ENCODE peak calls at places on chromosomes 3 and 15, in eight cellular contexts. One of them, this sample, is unnamed.

GRCh38 chr15:58369261-58369699 is 62.5 kb upstream of the LIPC start:
- DNase-seq in colonic mucosa: no peak
- DNase-seq in stomach: no peak
- DNase-seq in K562: no peak
- DNase-seq in left ventricle myocardium inferior: no peak
- DNase-seq in heart left ventricle: no peak
- DNase-seq in psoas muscle: no peak
- DNase-seq in HCT116: no peak
- DNase-seq in this sample: no peak

GRCh38 chr15:63610209-63610841 is 13.1 kb downstream of the FBXL22 start:
- DNase-seq in colonic mucosa: peak; percentile 83
- DNase-seq in stomach: peak; percentile 67
- DNase-seq in K562: peak; percentile 78
- DNase-seq in left ventricle myocardium inferior: peak; percentile 40
- DNase-seq in heart left ventricle: peak; percentile 58
- DNase-seq in psoas muscle: peak; percentile 74
- DNase-seq in HCT116: peak; percentile 69
- DNase-seq in this sample: peak; percentile 77

GRCh38 chr3:178385280-178385952 is 150.8 kb upstream of the KCNMB2 start:
- DNase-seq in colonic mucosa: peak; percentile 34
- DNase-seq in stomach: no peak
- DNase-seq in K562: peak; percentile 36
- DNase-seq in left ventricle myocardium inferior: no peak
- DNase-seq in heart left ventricle: no peak
- DNase-seq in psoas muscle: no peak
- DNase-seq in HCT116: peak; percentile 3
- DNase-seq in this sample: peak; percentile 42

GRCh38 chr3:134322286-134322685 is 52.0 kb downstream of the AMOTL2 start:
- DNase-seq in colonic mucosa: no peak
- DNase-seq in stomach: no peak
- DNase-seq in K562: no peak
- DNase-seq in left ventricle myocardium inferior: no peak
- DNase-seq in heart left ventricle: no peak
- DNase-seq in psoas muscle: no peak
- DNase-seq in HCT116: no peak
- DNase-seq in this sample: no peak

GRCh38 chr15:79431636-79432344 is at the start of gene MINAR1:
- DNase-seq in colonic mucosa: no peak
- DNase-seq in stomach: no peak
- DNase-seq in K562: no peak
- DNase-seq in left ventricle myocardium inferior: no peak
- DNase-seq in heart left ventricle: peak; percentile 35
- DNase-seq in psoas muscle: no peak
- DNase-seq in HCT116: no peak
- DNase-seq in this sample: peak; percentile 80

GRCh38 chr15:100713163-100713867 is 110.9 kb downstream of the ASB7 start:
- DNase-seq in colonic mucosa: no peak
- DNase-seq in stomach: no peak
- DNase-seq in K562: no peak
- DNase-seq in left ventricle myocardium inferior: no peak
- DNase-seq in heart left ventricle: no peak
- DNase-seq in psoas muscle: no peak
- DNase-seq in HCT116: peak; percentile 93
- DNase-seq in this sample: no peak

GRCh38 chr3:57518276-57518914 is 25.7 kb downstream of the DNAH12 start:
- DNase-seq in colonic mucosa: no peak
- DNase-seq in stomach: no peak
- DNase-seq in K562: no peak
- DNase-seq in left ventricle myocardium inferior: no peak
- DNase-seq in heart left ventricle: no peak
- DNase-seq in psoas muscle: no peak
- DNase-seq in HCT116: peak; percentile 1
- DNase-seq in this sample: no peak

GRCh38 chr3:67389176-67389575 is 265.2 kb downstream of the SUCLG2 start:
- DNase-seq in colonic mucosa: no peak
- DNase-seq in stomach: no peak
- DNase-seq in K562: no peak
- DNase-seq in left ventricle myocardium inferior: no peak
- DNase-seq in heart left ventricle: no peak
- DNase-seq in psoas muscle: no peak
- DNase-seq in HCT116: no peak
- DNase-seq in this sample: no peak

GRCh38 chr15:92142242-92143232 is 251.1 kb upstream of the ST8SIA2 start:
- DNase-seq in colonic mucosa: no peak
- DNase-seq in stomach: no peak
- DNase-seq in K562: no peak
- DNase-seq in left ventricle myocardium inferior: peak; percentile 40
- DNase-seq in heart left ventricle: peak; percentile 39
- DNase-seq in psoas muscle: no peak
- DNase-seq in HCT116: no peak
- DNase-seq in this sample: no peak

GRCh38 chr3:71010731-71011455 is 572.6 kb downstream of the FOXP1 start:
- DNase-seq in colonic mucosa: no peak
- DNase-seq in stomach: no peak
- DNase-seq in K562: peak; percentile 18
- DNase-seq in left ventricle myocardium inferior: no peak
- DNase-seq in heart left ventricle: no peak
- DNase-seq in psoas muscle: no peak
- DNase-seq in HCT116: no peak
- DNase-seq in this sample: no peak

GRCh38 chr15:77018796-77019475 is 24.0 kb downstream of the PSTPIP1 start:
- DNase-seq in colonic mucosa: no peak
- DNase-seq in stomach: no peak
- DNase-seq in K562: no peak
- DNase-seq in left ventricle myocardium inferior: no peak
- DNase-seq in heart left ventricle: peak; percentile 20
- DNase-seq in psoas muscle: peak; percentile 55
- DNase-seq in HCT116: no peak
- DNase-seq in this sample: peak; percentile 2

GRCh38 chr3:165451671-165452070 is 255.5 kb upstream of the SLITRK3 start:
- DNase-seq in colonic mucosa: no peak
- DNase-seq in stomach: no peak
- DNase-seq in K562: no peak
- DNase-seq in left ventricle myocardium inferior: no peak
- DNase-seq in heart left ventricle: no peak
- DNase-seq in psoas muscle: no peak
- DNase-seq in HCT116: no peak
- DNase-seq in this sample: peak; percentile 15

GRCh38 chr3:131403216-131403895 is 21.8 kb downstream of the NUDT16 start:
- DNase-seq in colonic mucosa: no peak
- DNase-seq in stomach: no peak
- DNase-seq in K562: no peak
- DNase-seq in left ventricle myocardium inferior: no peak
- DNase-seq in heart left ventricle: no peak
- DNase-seq in psoas muscle: no peak
- DNase-seq in HCT116: no peak
- DNase-seq in this sample: no peak
- H3K4me1 ChIP-seq in colonic mucosa: no peaks in the 10 kb centered on the region
- H3K4me1 ChIP-seq in stomach: no peaks in the 10 kb centered on the region
- H3K4me1 ChIP-seq in K562: no peaks in the 10 kb centered on the region
- H3K4me1 ChIP-seq in left ventricle myocardium inferior: peaks cover 9% of the 10 kb centered on the region
- H3K4me1 ChIP-seq in heart left ventricle: peaks cover 4% of the 10 kb centered on the region
- H3K4me1 ChIP-seq in psoas muscle: no peaks in the 10 kb centered on the region
- H3K4me1 ChIP-seq in HCT116: no peaks in the 10 kb centered on the region
- H3K4me1 ChIP-seq in this sample: no peaks in the 10 kb centered on the region

DNA sequence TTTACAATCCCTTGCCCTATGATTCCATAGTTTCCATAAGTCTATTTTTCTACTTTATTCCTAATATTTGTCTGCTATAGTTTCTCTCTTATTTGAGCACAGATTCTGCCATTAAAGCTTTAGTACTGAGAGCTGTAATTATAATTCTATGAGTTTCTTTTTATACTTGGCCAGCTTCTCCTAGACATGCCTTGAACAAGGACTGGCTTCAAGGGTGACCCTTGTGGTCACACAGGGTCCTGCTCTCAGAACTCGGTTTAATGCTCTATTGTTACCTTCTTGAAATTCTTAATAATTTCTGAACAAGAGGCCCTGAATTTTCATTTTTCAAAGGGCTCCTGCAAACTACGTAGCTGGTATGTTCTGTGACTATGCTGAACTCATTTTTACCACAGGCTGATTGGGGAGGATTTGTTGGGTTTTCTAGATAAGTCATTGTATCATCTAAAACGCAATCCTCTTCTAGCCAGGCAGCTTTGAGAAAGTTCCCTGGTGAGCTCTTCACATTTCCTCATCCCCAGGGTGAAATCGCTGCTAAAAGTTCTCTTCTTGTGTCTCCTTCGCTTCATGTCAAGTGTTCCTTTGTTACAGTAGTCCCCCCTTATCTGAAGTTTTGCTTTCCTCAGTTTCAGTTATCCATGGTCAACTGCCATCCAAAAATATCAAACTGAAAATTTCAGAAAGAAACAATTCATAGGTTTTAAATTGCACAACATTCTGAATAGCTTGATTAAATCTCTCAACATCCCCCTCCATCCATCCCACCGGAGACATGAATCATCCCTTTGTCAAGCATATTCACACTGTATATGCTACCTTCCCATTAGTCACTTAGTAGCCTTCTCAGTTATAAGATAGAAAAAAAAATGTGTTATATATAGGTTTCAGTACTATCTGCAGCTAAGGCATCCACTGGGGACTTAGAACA is 12.6 kb upstream of the PLCL2 start:
- DNase-seq in colonic mucosa: no peak
- DNase-seq in stomach: no peak
- DNase-seq in K562: no peak
- DNase-seq in left ventricle myocardium inferior: no peak
- DNase-seq in heart left ventricle: no peak
- DNase-seq in psoas muscle: no peak
- DNase-seq in HCT116: no peak
- DNase-seq in this sample: no peak
- TF ChIP-seq CTCF in colonic mucosa: no peak
- TF ChIP-seq CTCF in stomach: no peak
- TF ChIP-seq CTCF in K562: no peak
- TF ChIP-seq CTCF in left ventricle myocardium inferior: peak; percentile 13
- TF ChIP-seq CTCF in heart left ventricle: no peak
- TF ChIP-seq CTCF in psoas muscle: peak; percentile 11
- TF ChIP-seq CTCF in HCT116: no peak
- TF ChIP-seq CTCF in this sample: no peak

DNA sequence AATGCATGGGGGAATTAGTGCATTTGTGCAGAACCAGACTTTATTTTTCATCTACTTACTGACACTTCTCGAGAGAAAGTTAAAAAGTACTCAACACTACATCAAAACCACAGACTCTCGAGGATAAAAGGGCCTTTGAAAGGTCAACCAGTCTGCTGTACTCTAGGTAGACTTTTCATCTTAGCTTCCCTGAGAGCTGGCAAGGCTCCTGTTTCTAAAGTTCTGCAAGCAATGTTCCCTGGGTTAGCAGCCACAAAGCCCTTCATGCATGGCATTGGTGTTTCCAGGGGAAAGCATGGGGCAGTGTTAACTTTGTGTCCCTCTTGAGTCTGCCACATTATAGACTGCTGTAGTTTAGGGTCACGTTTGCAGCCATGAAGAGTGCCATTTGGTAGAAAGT is 106.4 kb upstream of the PFN2 start:
- DNase-seq in colonic mucosa: no peak
- DNase-seq in stomach: no peak
- DNase-seq in K562: no peak
- DNase-seq in left ventricle myocardium inferior: no peak
- DNase-seq in heart left ventricle: no peak
- DNase-seq in psoas muscle: no peak
- DNase-seq in HCT116: no peak
- DNase-seq in this sample: no peak
- H3K4me3 ChIP-seq in colonic mucosa: no peak overlapping the region
- H3K4me3 ChIP-seq in stomach: no peak overlapping the region
- H3K4me3 ChIP-seq in K562: no peak overlapping the region
- H3K4me3 ChIP-seq in left ventricle myocardium inferior: no peak overlapping the region
- H3K4me3 ChIP-seq in heart left ventricle: no peak overlapping the region
- H3K4me3 ChIP-seq in psoas muscle: no peak overlapping the region
- H3K4me3 ChIP-seq in HCT116: no peak overlapping the region
- H3K4me3 ChIP-seq in this sample: no peak overlapping the region

GRCh38 chr3:126995926-126996512 is 13.1 kb downstream of the PLXNA1 start:
- DNase-seq in colonic mucosa: no peak
- DNase-seq in stomach: no peak
- DNase-seq in K562: no peak
- DNase-seq in left ventricle myocardium inferior: no peak
- DNase-seq in heart left ventricle: no peak
- DNase-seq in psoas muscle: no peak
- DNase-seq in HCT116: no peak
- DNase-seq in this sample: no peak

GRCh38 chr3:126998320-126998719 is 15.4 kb downstream of the PLXNA1 start:
- DNase-seq in colonic mucosa: no peak
- DNase-seq in stomach: no peak
- DNase-seq in K562: no peak
- DNase-seq in left ventricle myocardium inferior: no peak
- DNase-seq in heart left ventricle: no peak
- DNase-seq in psoas muscle: no peak
- DNase-seq in HCT116: no peak
- DNase-seq in this sample: no peak

GRCh38 chr3:126997455-126998038 is 14.6 kb downstream of the PLXNA1 start:
- DNase-seq in colonic mucosa: no peak
- DNase-seq in stomach: no peak
- DNase-seq in K562: no peak
- DNase-seq in left ventricle myocardium inferior: peak; percentile 64
- DNase-seq in heart left ventricle: peak; percentile 68
- DNase-seq in psoas muscle: no peak
- DNase-seq in HCT116: no peak
- DNase-seq in this sample: no peak

GRCh38 chr3:126995254-126995770 is 12.4 kb downstream of the PLXNA1 start:
- DNase-seq in colonic mucosa: no peak
- DNase-seq in stomach: no peak
- DNase-seq in K562: no peak
- DNase-seq in left ventricle myocardium inferior: no peak
- DNase-seq in heart left ventricle: no peak
- DNase-seq in psoas muscle: no peak
- DNase-seq in HCT116: no peak
- DNase-seq in this sample: no peak

DNA sequence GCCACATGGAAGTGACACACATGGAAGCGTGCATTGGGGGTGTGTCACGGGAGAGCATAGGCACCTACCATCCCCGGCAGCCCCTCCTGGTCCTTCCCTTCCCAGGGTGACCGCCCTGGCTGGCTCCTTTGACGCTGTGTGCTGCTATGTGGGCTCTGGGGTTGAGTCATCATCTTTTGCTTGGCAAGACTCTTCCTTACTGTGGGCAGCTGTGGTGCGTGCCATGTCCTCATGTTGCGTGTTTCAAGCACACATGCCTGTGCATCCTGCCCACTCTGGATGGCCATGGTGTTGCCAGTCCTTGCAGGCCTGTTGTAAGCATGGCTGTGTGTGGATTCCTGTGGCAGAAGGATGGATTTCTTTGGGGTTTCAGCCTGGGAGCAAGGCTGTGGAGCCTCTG is 14.0 kb downstream of the PLXNA1 start:
- DNase-seq in colonic mucosa: no peak
- DNase-seq in stomach: no peak
- DNase-seq in K562: no peak
- DNase-seq in left ventricle myocardium inferior: no peak
- DNase-seq in heart left ventricle: no peak
- DNase-seq in psoas muscle: no peak
- DNase-seq in HCT116: no peak
- DNase-seq in this sample: no peak
- H3K4me1 ChIP-seq in colonic mucosa: no peaks in the 10 kb centered on the region
- H3K4me1 ChIP-seq in stomach: peaks cover 77% of the 10 kb centered on the region
- H3K4me1 ChIP-seq in K562: peaks cover 36% of the 10 kb centered on the region
- H3K4me1 ChIP-seq in left ventricle myocardium inferior: peaks cover 91% of the 10 kb centered on the region
- H3K4me1 ChIP-seq in heart left ventricle: peaks cover 93% of the 10 kb centered on the region
- H3K4me1 ChIP-seq in psoas muscle: peaks cover 41% of the 10 kb centered on the region
- H3K4me1 ChIP-seq in HCT116: no peaks in the 10 kb centered on the region
- H3K4me1 ChIP-seq in this sample: peaks cover 32% of the 10 kb centered on the region

GRCh38 chr3:168088106-168088722 is 7.5 kb downstream of the GOLIM4 start:
- DNase-seq in colonic mucosa: peak; percentile 61
- DNase-seq in stomach: no peak
- DNase-seq in K562: peak; percentile 34
- DNase-seq in left ventricle myocardium inferior: no peak
- DNase-seq in heart left ventricle: no peak
- DNase-seq in psoas muscle: no peak
- DNase-seq in HCT116: no peak
- DNase-seq in this sample: peak; percentile 20
- TF ChIP-seq CTCF in colonic mucosa: peak; percentile 25
- TF ChIP-seq CTCF in stomach: no peak
- TF ChIP-seq CTCF in K562: peak; percentile 49
- TF ChIP-seq CTCF in left ventricle myocardium inferior: peak; percentile 33
- TF ChIP-seq CTCF in heart left ventricle: no peak
- TF ChIP-seq CTCF in psoas muscle: no peak
- TF ChIP-seq CTCF in HCT116: no peak
- TF ChIP-seq CTCF in this sample: peak; percentile 61